ENCODE peak calls at places on chromosomes 4 and X, in five cellular contexts. G, P, O, S and N are unnamed samples.

GRCh38 chr4:99117876-99118693 is 26.0 kb downstream of the ADH4 start:
- DNase-seq in G (no peak), P (peak), O (peak), S (no peak), N (no peak)

GRCh38 chrX:7927259-7928167 is at the start of gene PNPLA4:
- DNase-seq in G (peak), P (peak), O (peak), S (peak), N (peak)

GRCh38 chr4:148288448-148288847 is 153.8 kb downstream of the NR3C2 start:
- DNase-seq in G (no peak), P (no peak), O (no peak), S (no peak), N (no peak)

GRCh38 chr4:72951628-72952027 is 117.9 kb downstream of the COX18 start:
- DNase-seq in G (no peak), P (no peak), O (no peak), S (no peak), N (no peak)

GRCh38 chr4:185597532-185598188 is 62.4 kb upstream of the PDLIM3 start:
- DNase-seq in G (peak), P (peak), O (peak), S (peak), N (peak)

GRCh38 chr4:135269125-135269772 is 1067.7 kb upstream of the PABPC4L start:
- DNase-seq in G (no peak), P (no peak), O (no peak), S (no peak), N (no peak)

GRCh38 chr4:62640296-62640695 is 1440.2 kb downstream of the ADGRL3 start:
- DNase-seq in G (no peak), P (no peak), O (no peak), S (no peak), N (no peak)

GRCh38 chr4:75549019-75549418 is 6.8 kb upstream of the ODAPH start:
- DNase-seq in G (no peak), P (no peak), O (no peak), S (no peak), N (no peak)

GRCh38 chr4:141131738-141132688 is 1.3 kb downstream of the RNF150 start:
- DNase-seq in G (peak), P (peak), O (peak), S (peak), N (peak)

GRCh38 chr4:78119698-78120097 is 62.6 kb downstream of the FRAS1 start:
- DNase-seq in G (no peak), P (peak), O (no peak), S (no peak), N (no peak)

GRCh38 chr4:906311-907102 is 25.6 kb downstream of the GAK start:
- DNase-seq in G (no peak), P (no peak), O (no peak), S (no peak), N (no peak)

GRCh38 chrX:11412715-11413623 is 119.8 kb downstream of the AMELX start:
- DNase-seq in G (no peak), P (no peak), O (no peak), S (no peak), N (no peak)

GRCh38 chrX:38717871-38718270 is 83.4 kb upstream of the MID1IP1 start:
- DNase-seq in G (no peak), P (peak), O (peak), S (peak), N (no peak)

GRCh38 chrX:67893931-67894330 is 350.1 kb downstream of the AR start:
- DNase-seq in G (no peak), P (peak), O (no peak), S (peak), N (no peak)

GRCh38 chrX:88101968-88102367 is 584.4 kb downstream of the KLHL4 start:
- DNase-seq in G (no peak), P (no peak), O (no peak), S (no peak), N (no peak)

GRCh38 chr4:169484485-169484884 is 127.9 kb downstream of the NEK1 start:
- DNase-seq in G (no peak), P (peak), O (peak), S (peak), N (no peak)

GRCh38 chrX:49610718-49611310 is 12.0 kb downstream of the GAGE1 start:
- DNase-seq in G (no peak), P (no peak), O (no peak), S (no peak), N (no peak)

GRCh38 chr4:7330811-7331681 is 103.7 kb downstream of the PSAPL1 start:
- DNase-seq in G (no peak), P (no peak), O (no peak), S (no peak), N (no peak)

GRCh38 chrX:146433771-146434170 is 375.8 kb upstream of the CXorf51B start:
- DNase-seq in G (no peak), P (no peak), O (no peak), S (no peak), N (no peak)

GRCh38 chr4:176875441-176875930 is 82.8 kb upstream of the VEGFC start:
- DNase-seq in G (no peak), P (peak), O (no peak), S (no peak), N (no peak)

GRCh38 chrX:45775462-45775861 is 574.8 kb upstream of the DIPK2B start:
- DNase-seq in G (no peak), P (peak), O (peak), S (peak), N (no peak)

GRCh38 chr4:72887152-72887551 is 182.4 kb downstream of the COX18 start:
- DNase-seq in G (no peak), P (no peak), O (no peak), S (no peak), N (no peak)

GRCh38 chrX:22118161-22118830 is 86.2 kb downstream of the PHEX start:
- DNase-seq in G (no peak), P (peak), O (no peak), S (no peak), N (no peak)

GRCh38 chr4:167964766-167965373 is 127.5 kb upstream of the ANXA10 start:
- DNase-seq in G (no peak), P (no peak), O (no peak), S (no peak), N (no peak)

GRCh38 chr4:79979785-79980437 is 93.1 kb downstream of the ANTXR2 start:
- DNase-seq in G (no peak), P (no peak), O (no peak), S (no peak), N (no peak)

DNA sequence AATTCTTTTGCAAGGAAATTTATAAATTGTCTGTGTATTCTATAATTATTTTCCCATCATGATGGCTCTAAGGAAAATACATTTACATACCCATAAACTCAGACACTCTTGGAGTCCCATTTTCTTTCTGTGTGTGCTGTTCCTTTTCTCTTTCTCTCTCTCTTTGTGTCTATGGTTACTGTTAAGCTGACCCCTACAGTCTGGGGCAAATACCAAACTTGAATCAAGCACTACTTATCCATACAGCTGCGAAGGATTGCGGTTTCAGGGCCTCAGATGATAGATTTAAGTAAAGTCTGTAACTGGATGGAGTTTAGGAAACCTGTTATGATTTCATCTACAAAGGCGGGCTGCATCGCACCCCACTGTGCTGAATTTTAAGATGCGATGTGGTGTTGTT is 150.2 kb downstream of the SHROOM3 start:
- DNase-seq in G (no peak), P (no peak), O (peak), S (peak), N (no peak)
- H3K27ac ChIP-seq in G (peak), P (no peak), O (no peak), S (no peak), N (peak)

DNA sequence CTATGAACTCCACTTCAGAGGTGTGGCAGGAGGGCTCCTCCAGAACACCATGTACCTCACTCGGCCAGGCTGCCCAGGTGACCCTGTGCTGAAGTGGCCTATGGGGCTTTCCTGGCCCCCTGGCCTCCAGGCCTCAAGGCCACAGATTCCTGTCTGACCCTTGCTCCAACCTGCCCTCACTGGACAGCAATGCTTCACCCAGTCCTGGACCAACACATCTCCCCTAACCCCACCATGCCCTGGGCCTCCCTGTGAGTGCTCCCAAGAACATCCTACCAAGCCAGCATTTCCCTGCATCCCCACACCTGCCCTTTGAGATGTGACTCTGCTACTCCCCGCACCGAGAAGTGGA is 10.5 kb downstream of the ZFYVE28 start:
- DNase-seq in G (no peak), P (no peak), O (no peak), S (no peak), N (no peak)
- H3K4me3 ChIP-seq in G (no peak), P (no peak), O (no peak), S (no peak), N (no peak)

GRCh38 chr4:142715727-142716126 is 130.4 kb downstream of the INPP4B start:
- DNase-seq in G (no peak), P (no peak), O (no peak), S (no peak), N (no peak)

GRCh38 chr4:142718981-142719380 is 127.1 kb downstream of the INPP4B start:
- DNase-seq in G (no peak), P (no peak), O (no peak), S (no peak), N (no peak)

GRCh38 chr4:142721187-142721586 is 124.9 kb downstream of the INPP4B start:
- DNase-seq in G (no peak), P (peak), O (no peak), S (no peak), N (no peak)

GRCh38 chr4:142719854-142720541 is 126.1 kb downstream of the INPP4B start:
- DNase-seq in G (no peak), P (peak), O (peak), S (peak), N (no peak)
- H3K27ac ChIP-seq in G (no peak), P (no peak), O (no peak), S (no peak), N (no peak)

DNA sequence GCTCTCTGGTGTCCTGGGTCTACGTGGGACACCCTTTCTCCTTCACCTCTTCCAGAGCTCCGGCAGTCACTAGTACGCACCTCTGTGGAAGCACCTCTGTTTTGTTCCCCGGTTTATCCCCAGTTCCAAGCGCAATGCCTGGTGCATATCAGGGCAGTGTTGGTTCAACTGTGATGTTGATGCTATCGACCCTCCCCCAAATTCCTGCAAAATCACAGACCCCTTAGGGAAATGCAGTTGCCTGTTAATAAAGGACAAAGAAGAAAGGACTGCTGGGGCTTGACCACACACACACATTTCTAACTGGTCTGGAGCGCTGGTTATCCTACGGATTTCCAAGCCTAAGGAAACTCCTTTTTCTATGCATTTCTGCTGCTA is 513 bp upstream of the NMU start:
- DNase-seq in G (no peak), P (no peak), O (no peak), S (peak), N (no peak)
- H3K4me3 ChIP-seq in G (peak), P (peak), O (no peak), S (no peak), N (no peak)

GRCh38 chr4:145409393-145409792 is 72.3 kb upstream of the SMAD1 start:
- DNase-seq in G (no peak), P (no peak), O (no peak), S (no peak), N (no peak)

GRCh38 chr4:145406970-145407369 is 74.7 kb upstream of the SMAD1 start:
- DNase-seq in G (no peak), P (no peak), O (no peak), S (no peak), N (no peak)

GRCh38 chr4:145404754-145405153 is 76.9 kb upstream of the SMAD1 start:
- DNase-seq in G (no peak), P (no peak), O (no peak), S (no peak), N (no peak)
- H3K27ac ChIP-seq in G (no peak), P (no peak), O (no peak), S (no peak), N (no peak)

GRCh38 chr4:153541426-153542096 is 75.4 kb downstream of the TMEM131L start:
- DNase-seq in G (no peak), P (peak), O (peak), S (no peak), N (no peak)

GRCh38 chr4:153535735-153536494 is 69.8 kb downstream of the TMEM131L start:
- DNase-seq in G (no peak), P (peak), O (peak), S (peak), N (no peak)

GRCh38 chr4:153537493-153537960 is 71.4 kb downstream of the TMEM131L start:
- DNase-seq in G (no peak), P (no peak), O (no peak), S (no peak), N (no peak)

GRCh38 chr4:153539058-153539826 is 73.1 kb downstream of the TMEM131L start:
- DNase-seq in G (no peak), P (no peak), O (no peak), S (no peak), N (no peak)

DNA sequence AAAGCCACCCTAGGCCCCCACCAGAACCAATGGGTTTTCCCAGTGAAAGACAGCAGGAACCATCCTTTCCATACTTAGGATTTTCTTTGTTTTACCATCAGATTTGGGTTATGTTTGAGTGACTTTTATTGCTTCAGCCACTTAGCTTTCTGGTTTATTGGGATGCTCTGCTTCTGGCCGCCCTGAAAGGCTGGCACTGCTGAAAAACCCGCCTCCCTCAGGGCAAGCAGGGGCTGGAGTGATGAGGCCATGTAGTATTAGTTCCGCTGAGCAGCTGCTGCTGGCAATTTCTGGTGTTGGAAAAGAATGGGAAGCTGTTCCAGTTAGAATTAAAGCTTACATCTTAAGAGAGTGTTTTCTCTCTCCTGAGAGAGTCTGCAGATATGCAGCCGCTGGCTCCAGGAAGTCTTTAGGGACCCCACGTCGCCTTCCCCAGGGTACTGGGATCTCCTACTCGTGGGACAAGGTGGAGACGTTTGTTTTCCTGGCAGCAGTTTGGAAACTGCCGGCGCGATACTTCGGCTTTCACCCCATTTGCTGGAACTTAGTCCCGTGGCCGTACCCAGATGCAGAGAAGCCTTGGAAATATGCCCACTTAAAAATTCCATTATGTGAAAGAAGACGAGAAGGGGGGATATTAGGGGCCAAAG is 72.4 kb downstream of the TMEM131L start:
- DNase-seq in G (peak), P (peak), O (peak), S (no peak), N (no peak)
- H3K4me3 ChIP-seq in G (peak), P (peak), O (no peak), S (no peak), N (no peak)